ENCODE peak calls at places on chromosomes 4 and X, in seven cellular contexts. C is fibroblast of lung, F is brain microvascular endothelial cell, B is tibial nerve, K is esophagus squamous epithelium, I is vagina, L is lung. T is an unnamed sample.

GRCh38 chrX:143206961-143207360 is 181.2 kb downstream of the SPANXN4 start:
- DNase-seq in C (no peak), F (no peak), B (no peak), K (no peak), I (no peak), L (no peak), T (no peak)

GRCh38 chrX:139803224-139803623 is 95.3 kb upstream of the MCF2 start:
- DNase-seq in C (no peak), F (no peak), B (no peak), K (no peak), I (no peak), L (no peak), T (no peak)

GRCh38 chr4:3324093-3324815 is 31.4 kb downstream of the RGS12 start:
- DNase-seq in C (no peak), F (no peak), B (no peak), K (no peak), I (peak; percentile 70), L (no peak), T (no peak)

GRCh38 chr4:98659106-98659592 is 738 bp upstream of the TSPAN5 start:
- DNase-seq in C (peak; percentile 59), F (no peak), B (no peak), K (no peak), I (no peak), L (no peak), T (no peak)

GRCh38 chr4:165874799-165875371 is 1.8 kb downstream of the TLL1 start:
- DNase-seq in C (no peak), F (no peak), B (no peak), K (no peak), I (no peak), L (no peak), T (no peak)

GRCh38 chr4:110533940-110534339 is 58.0 kb downstream of the ENPEP start:
- DNase-seq in C (peak; percentile 97), F (peak; percentile 97), B (no peak), K (no peak), I (no peak), L (no peak), T (no peak)

GRCh38 chr4:48660347-48660746 is 119.7 kb downstream of the FRYL start:
- DNase-seq in C (no peak), F (no peak), B (no peak), K (no peak), I (no peak), L (no peak), T (no peak)

GRCh38 chr4:87382931-87383330 is 8.1 kb downstream of the HSD17B11 start:
- DNase-seq in C (no peak), F (no peak), B (no peak), K (no peak), I (no peak), L (no peak), T (no peak)

GRCh38 chrX:97367149-97367548 is 483.4 kb downstream of the RPA4 start:
- DNase-seq in C (peak; percentile 72), F (no peak), B (no peak), K (no peak), I (no peak), L (no peak), T (no peak)

GRCh38 chr4:154559931-154560801 is 2.6 kb upstream of the FGB start:
- DNase-seq in C (no peak), F (no peak), B (no peak), K (no peak), I (no peak), L (no peak), T (no peak)

GRCh38 chrX:144586756-144587155 is 660.5 kb upstream of the SPANXN1 start:
- DNase-seq in C (no peak), F (no peak), B (no peak), K (no peak), I (no peak), L (peak; percentile 31), T (no peak)

GRCh38 chr4:76990288-76991080 is 40.9 kb downstream of the SEPTIN11 start:
- DNase-seq in C (peak; percentile 93), F (peak; percentile 82), B (no peak), K (no peak), I (no peak), L (no peak), T (no peak)

GRCh38 chrX:27680726-27681125 is 90.6 kb downstream of the DCAF8L2 start:
- DNase-seq in C (peak; percentile 9), F (peak; percentile 44), B (no peak), K (no peak), I (no peak), L (no peak), T (no peak)

GRCh38 chr4:113760094-113760851 is 1.3 kb downstream of the CAMK2D start:
- DNase-seq in C (peak; percentile 67), F (peak; percentile 27), B (peak; percentile 26), K (peak; percentile 9), I (no peak), L (peak; percentile 58), T (peak; percentile 34)

GRCh38 chr4:102022343-102022742 is 231.8 kb downstream of the BANK1 start:
- DNase-seq in C (no peak), F (no peak), B (no peak), K (no peak), I (no peak), L (no peak), T (no peak)

GRCh38 chrX:56788717-56789122 is 59.7 kb downstream of the NBDY start:
- DNase-seq in C (no peak), F (no peak), B (no peak), K (no peak), I (no peak), L (no peak), T (no peak)

GRCh38 chr4:185016101-185016940 is 2.0 kb upstream of the HELT start:
- DNase-seq in C (no peak), F (no peak), B (no peak), K (no peak), I (no peak), L (no peak), T (no peak)

GRCh38 chr4:186781032-186781917 is 57.6 kb upstream of the FAT1 start:
- DNase-seq in C (peak; percentile 65), F (peak; percentile 87), B (no peak), K (no peak), I (no peak), L (no peak), T (no peak)

GRCh38 chr4:3296651-3297050 is 3.8 kb downstream of the RGS12 start:
- DNase-seq in C (no peak), F (no peak), B (no peak), K (no peak), I (peak; percentile 79), L (no peak), T (no peak)

GRCh38 chrX:74119016-74119910 is 184.7 kb upstream of the ZCCHC13 start:
- DNase-seq in C (peak; percentile 18), F (peak; percentile 54), B (no peak), K (no peak), I (no peak), L (no peak), T (no peak)

GRCh38 chr4:1855334-1856070 is 454 bp downstream of the LETM1 start:
- DNase-seq in C (no peak), F (no peak), B (no peak), K (no peak), I (no peak), L (peak; percentile 45), T (no peak)

GRCh38 chr4:141346144-141346543 is 125.4 kb downstream of the ZNF330 start:
- DNase-seq in C (peak; percentile 81), F (peak; percentile 31), B (no peak), K (no peak), I (no peak), L (no peak), T (no peak)

DNA sequence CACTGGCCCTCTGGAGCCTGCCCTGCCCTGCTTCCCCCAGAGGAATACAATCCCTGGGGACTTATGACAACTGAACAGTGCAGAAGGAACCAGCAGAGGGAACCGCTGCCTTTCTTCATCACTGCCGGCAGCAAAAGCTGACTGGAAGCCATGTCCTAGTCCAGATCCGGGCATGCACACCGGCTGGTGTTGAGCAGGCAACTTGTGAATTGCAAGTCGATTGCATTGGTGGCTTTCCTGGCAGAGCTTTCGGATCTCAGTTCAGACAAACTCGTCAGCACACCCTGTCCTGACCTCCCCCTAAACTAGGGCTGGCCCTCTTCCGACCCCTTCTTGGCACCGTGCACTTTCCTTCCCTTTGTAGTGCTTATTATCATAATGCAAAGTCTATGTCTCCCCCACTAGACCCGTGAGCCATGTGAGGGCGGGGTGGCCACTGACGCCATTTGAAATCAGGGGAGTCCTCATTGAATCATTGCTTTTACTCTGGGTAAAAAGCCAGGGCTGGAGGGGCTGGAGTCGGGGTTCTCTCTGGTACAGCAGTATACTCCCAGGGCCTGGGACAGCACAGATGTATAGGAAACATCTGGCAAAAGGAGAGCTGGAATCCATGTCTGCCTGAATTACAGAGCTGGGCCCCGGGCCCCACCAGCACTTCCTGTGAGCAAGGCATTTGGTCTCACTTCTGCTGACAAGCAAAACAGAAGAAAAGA is 1.8 kb downstream of the ARHGAP4 start:
- DNase-seq in C (peak; percentile 53), F (no peak), B (no peak), K (no peak), I (no peak), L (no peak), T (peak; percentile 29)
- TF ChIP-seq CTCF in C (peak; percentile 13), F (peak; percentile 44), B (peak; percentile 18), K (peak; percentile 16), I (no peak), L (no peak), T (no peak)

GRCh38 chrX:110293658-110294453 is 24.0 kb downstream of the AMMECR1 start:
- DNase-seq in C (peak; percentile 24), F (no peak), B (no peak), K (no peak), I (no peak), L (no peak), T (no peak)
- H3K27me3 ChIP-seq in C (no peaks in the 10 kb centered on the region), F (no peaks in the 10 kb centered on the region), B (no peaks in the 10 kb centered on the region), K (no peaks in the 10 kb centered on the region), I (no peaks in the 10 kb centered on the region), L (no peaks in the 10 kb centered on the region), T (no peaks in the 10 kb centered on the region)

DNA sequence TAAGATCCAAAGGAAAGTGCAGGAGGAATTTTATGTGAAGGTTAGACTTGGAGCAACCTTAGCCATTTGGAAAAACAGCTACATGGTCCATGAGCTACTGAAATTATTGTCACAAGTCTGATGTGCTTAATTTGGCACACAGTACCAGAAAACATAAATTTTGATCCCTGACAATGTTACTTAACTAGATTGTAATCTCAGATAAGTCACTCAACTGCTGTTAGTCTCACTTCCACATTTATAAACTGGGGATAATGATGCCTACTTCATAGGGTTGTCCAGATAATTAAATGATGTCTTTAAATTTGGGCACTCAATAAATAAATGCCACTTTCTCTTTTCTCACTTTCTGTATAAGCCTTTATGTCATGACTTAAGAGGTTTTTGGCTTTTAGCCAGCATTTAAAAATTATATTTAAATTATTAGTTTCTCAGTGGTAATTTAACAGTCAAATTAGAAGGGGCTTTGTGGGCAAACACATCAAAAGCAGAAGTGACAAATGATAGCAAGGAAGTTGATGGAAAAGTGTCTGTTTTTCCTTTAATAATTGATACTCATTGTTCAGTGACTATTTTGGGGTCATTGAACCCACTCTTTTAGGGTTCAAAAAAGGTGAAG is 58.3 kb downstream of the PAQR3 start:
- DNase-seq in C (no peak), F (no peak), B (no peak), K (no peak), I (no peak), L (no peak), T (no peak)
- H3K27ac ChIP-seq in C (no peak overlapping the region), F (no peak overlapping the region), B (no peak overlapping the region), K (no peak overlapping the region), I (no peak overlapping the region), L (no peak overlapping the region), T (no peak overlapping the region)

DNA sequence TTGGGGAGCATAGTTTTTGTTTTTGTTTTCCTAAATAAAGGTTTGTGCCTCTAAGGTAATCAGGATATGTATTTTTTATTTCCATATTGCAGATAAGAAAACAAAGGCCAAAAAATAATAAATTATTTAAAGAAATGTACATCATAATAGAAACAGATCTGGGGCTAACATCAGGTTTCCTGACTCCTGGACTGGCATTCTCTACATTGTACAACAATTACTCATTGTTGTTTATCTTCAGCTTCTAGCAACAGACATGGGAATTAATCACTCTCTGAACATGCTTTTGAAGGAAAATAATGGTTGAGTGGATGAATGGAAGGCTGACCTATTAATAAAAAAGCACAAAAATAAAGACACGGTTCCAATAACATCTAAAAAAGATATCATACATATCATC is 146.2 kb downstream of the KCNIP4 start:
- DNase-seq in C (no peak), F (peak; percentile 54), B (no peak), K (no peak), I (no peak), L (no peak), T (no peak)
- TF ChIP-seq CTCF in C (no peak), F (no peak), B (no peak), K (no peak), I (no peak), L (no peak), T (no peak)

T was measured in CD4-positive, alpha-beta T cell.